ENCODE peak calls at places on chromosomes 16 and 17, in ten cellular contexts. Z, E, M, P, F, R, L, S, O and D are unnamed samples.

GRCh38 chr16:77775911-77776909 is 12.2 kb upstream of the VAT1L start:
- DNase-seq in Z (no peak), E (peak; percentile 7), M (no peak), P (no peak), F (no peak), R (no peak), L (peak; percentile 30), S (peak; percentile 21), O (peak; percentile 61), D (peak; percentile 9)

GRCh38 chr16:15970202-15970601 is 20.8 kb downstream of the ABCC1 start:
- DNase-seq in Z (no peak), E (no peak), M (no peak), P (no peak), F (no peak), R (no peak), L (no peak), S (no peak), O (no peak), D (no peak)

GRCh38 chr17:62085511-62086408 is 20.7 kb upstream of the MED13 start:
- DNase-seq in Z (no peak), E (no peak), M (no peak), P (no peak), F (peak; percentile 37), R (no peak), L (peak; percentile 92), S (peak; percentile 55), O (no peak), D (peak; percentile 31)

GRCh38 chr16:1509307-1510221 is 16.4 kb downstream of the TELO2 start:
- DNase-seq in Z (no peak), E (no peak), M (no peak), P (no peak), F (peak; percentile 43), R (no peak), L (no peak), S (no peak), O (peak; percentile 61), D (no peak)

GRCh38 chr16:68319185-68319908 is 8.5 kb downstream of the PRMT7 start:
- DNase-seq in Z (no peak), E (no peak), M (no peak), P (no peak), F (peak; percentile 36), R (no peak), L (no peak), S (no peak), O (no peak), D (no peak)

GRCh38 chr17:42672038-42672437 is 4.8 kb downstream of the PLEKHH3 start:
- DNase-seq in Z (no peak), E (no peak), M (no peak), P (no peak), F (no peak), R (no peak), L (no peak), S (no peak), O (no peak), D (no peak)

GRCh38 chr16:51416921-51417320 is 265.9 kb upstream of the SALL1 start:
- DNase-seq in Z (no peak), E (peak; percentile 31), M (no peak), P (peak; percentile 55), F (no peak), R (no peak), L (peak; percentile 63), S (no peak), O (no peak), D (peak; percentile 70)

GRCh38 chr17:74491645-74492044 is 25.2 kb downstream of the CD300A start:
- DNase-seq in Z (no peak), E (no peak), M (no peak), P (no peak), F (peak; percentile 40), R (no peak), L (no peak), S (no peak), O (no peak), D (no peak)

GRCh38 chr17:4199818-4200402 is 56.9 kb downstream of the CYB5D2 start:
- DNase-seq in Z (peak; percentile 52), E (peak; percentile 55), M (peak; percentile 69), P (peak; percentile 51), F (no peak), R (no peak), L (peak; percentile 63), S (peak; percentile 48), O (no peak), D (no peak)

GRCh38 chr16:66620419-66620775 is 15.9 kb downstream of the CMTM3 start:
- DNase-seq in Z (no peak), E (no peak), M (no peak), P (no peak), F (no peak), R (no peak), L (no peak), S (no peak), O (no peak), D (no peak)

GRCh38 chr16:28504707-28505404 is 1.8 kb downstream of the IL27 start:
- DNase-seq in Z (no peak), E (no peak), M (no peak), P (no peak), F (no peak), R (no peak), L (no peak), S (no peak), O (no peak), D (no peak)

GRCh38 chr17:2947996-2948550 is 115.3 kb downstream of the OR1D5 start:
- DNase-seq in Z (no peak), E (no peak), M (no peak), P (no peak), F (no peak), R (no peak), L (no peak), S (no peak), O (no peak), D (no peak)

GRCh38 chr17:81665205-81666091 is 957 bp downstream of the OXLD1 start:
- DNase-seq in Z (peak; percentile 69), E (peak; percentile 18), M (peak; percentile 57), P (peak; percentile 23), F (peak; percentile 42), R (peak; percentile 39), L (peak; percentile 24), S (no peak), O (no peak), D (no peak)

GRCh38 chr17:29103341-29103740 is 60.4 kb downstream of the PIPOX start:
- DNase-seq in Z (no peak), E (no peak), M (no peak), P (no peak), F (no peak), R (no peak), L (no peak), S (no peak), O (no peak), D (no peak)

GRCh38 chr16:52271088-52271487 is 275.9 kb downstream of the TOX3 start:
- DNase-seq in Z (no peak), E (no peak), M (no peak), P (no peak), F (no peak), R (no peak), L (no peak), S (no peak), O (no peak), D (no peak)

GRCh38 chr17:81071761-81072741 is 37.1 kb downstream of the BAIAP2 start:
- DNase-seq in Z (no peak), E (no peak), M (no peak), P (no peak), F (peak; percentile 88), R (no peak), L (no peak), S (no peak), O (no peak), D (no peak)

GRCh38 chr17:49969134-49969759 is at the start of gene DLX4:
- DNase-seq in Z (no peak), E (no peak), M (no peak), P (no peak), F (no peak), R (no peak), L (no peak), S (no peak), O (no peak), D (no peak)

GRCh38 chr16:66548068-66548467 is 1.9 kb downstream of the TK2 start:
- DNase-seq in Z (no peak), E (no peak), M (no peak), P (no peak), F (no peak), R (no peak), L (no peak), S (no peak), O (no peak), D (no peak)

GRCh38 chr16:66127459-66128362 is 238.8 kb upstream of the CDH5 start:
- DNase-seq in Z (no peak), E (peak; percentile 69), M (no peak), P (no peak), F (peak; percentile 32), R (no peak), L (no peak), S (no peak), O (peak; percentile 54), D (no peak)

GRCh38 chr17:44022246-44022645 is 7.5 kb upstream of the TMEM101 start:
- DNase-seq in Z (no peak), E (no peak), M (no peak), P (no peak), F (no peak), R (no peak), L (no peak), S (no peak), O (no peak), D (no peak)
- H3K4me3 ChIP-seq in Z (no peak overlapping the region), E (no peak overlapping the region), M (no peak overlapping the region), P (no peak overlapping the region), F (no peak overlapping the region), R (no peak overlapping the region), L (no peak overlapping the region), S (no peak overlapping the region), O (no peak overlapping the region), D (no peak overlapping the region)

GRCh38 chr16:9092282-9092962 is 978 bp downstream of the HAPSTR1 start:
- DNase-seq in Z (peak; percentile 73), E (no peak), M (peak; percentile 49), P (no peak), F (no peak), R (peak; percentile 49), L (no peak), S (peak; percentile 25), O (peak; percentile 60), D (peak; percentile 57)
- TF ChIP-seq CTCF in Z (peak; percentile 24), E (no peak), M (peak; percentile 15), P (no peak), F (no peak), R (no peak), L (no peak), S (no peak), O (peak; percentile 4), D (no peak)

DNA sequence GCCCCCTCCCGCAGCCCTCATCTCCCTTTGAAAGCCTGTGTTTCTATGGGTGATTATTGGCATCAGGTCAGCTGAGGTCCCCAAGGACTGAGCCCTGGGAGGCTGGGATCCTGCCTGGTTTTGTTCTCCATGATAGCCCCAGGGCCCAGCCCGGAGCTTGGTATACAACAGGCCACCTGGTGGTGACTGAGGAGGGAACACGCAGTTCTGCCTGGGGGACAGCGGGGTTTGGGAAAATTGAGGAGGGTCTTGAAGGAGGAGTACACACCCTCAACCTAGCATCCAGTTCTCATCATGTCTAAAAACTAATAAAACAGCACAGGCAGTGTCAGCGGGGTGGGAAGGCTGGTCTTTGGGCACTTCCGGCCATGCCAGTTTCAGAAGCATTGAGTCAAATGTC is 335.1 kb downstream of the CPPED1 start:
- DNase-seq in Z (no peak), E (no peak), M (no peak), P (no peak), F (no peak), R (no peak), L (no peak), S (no peak), O (no peak), D (no peak)
- H3K4me3 ChIP-seq in Z (no peak overlapping the region), E (no peak overlapping the region), M (no peak overlapping the region), P (no peak overlapping the region), F (no peak overlapping the region), R (no peak overlapping the region), L (no peak overlapping the region), S (no peak overlapping the region), O (no peak overlapping the region), D (no peak overlapping the region)

GRCh38 chr17:10628756-10629155 is 28.4 kb downstream of the MYH3 start:
- DNase-seq in Z (peak; percentile 24), E (no peak), M (peak; percentile 37), P (no peak), F (no peak), R (no peak), L (no peak), S (no peak), O (no peak), D (no peak)
- TF ChIP-seq CTCF in Z (peak; percentile 63), E (peak; percentile 19), M (peak; percentile 66), P (peak; percentile 35), F (no peak), R (no peak), L (peak; percentile 29), S (peak; percentile 43), O (no peak), D (peak; percentile 21)